ENCODE peak calls at places on chromosomes 13 and 19, in five cellular contexts. N is endothelial cell of umbilical vein, Z is astrocyte, A is neuronal stem cell, H is NT2/D1. G is an unnamed sample.

GRCh38 chr13:43905435-43906031 is 25.8 kb downstream of the LACC1 start:
- DNase-seq in H (peak), A (peak), N (peak), Z (peak), G (peak)

GRCh38 chr13:48636550-48636949 is 17.2 kb upstream of the CYSLTR2 start:
- DNase-seq in Z (peak), A (no peak), N (peak), H (no peak), G (peak)

GRCh38 chr13:27965740-27966640 is 3.1 kb downstream of the CDX2 start:
- DNase-seq in H (peak), A (no peak), Z (no peak), N (no peak), G (no peak)

GRCh38 chr19:41116261-41116660 is 2.0 kb downstream of the CYP2F1 start:
- DNase-seq in N (no peak), H (no peak), A (no peak), Z (no peak), G (no peak)

GRCh38 chr13:24220086-24220703 is 59.7 kb downstream of the SPATA13 start:
- DNase-seq in N (peak), Z (peak), H (peak), A (peak), G (peak)

GRCh38 chr19:3796358-3796757 is 10.2 kb upstream of the MATK start:
- DNase-seq in N (no peak), H (no peak), A (no peak), Z (no peak), G (no peak)

GRCh38 chr13:90232291-90232690 is 1115.2 kb upstream of the MIR17HG start:
- DNase-seq in H (peak), N (no peak), Z (no peak), A (no peak), G (peak)

GRCh38 chr13:60261432-60262351 is 98.0 kb upstream of the DIAPH3 start:
- DNase-seq in A (no peak), H (peak), N (no peak), Z (no peak), G (no peak)

GRCh38 chr19:50419580-50420035 is 870 bp downstream of the SPIB start:
- DNase-seq in N (no peak), Z (no peak), H (no peak), A (no peak), G (no peak)
- H3K4me3 ChIP-seq in N (no peak), Z (no peak), H (peak), A (no peak), G (no peak)

GRCh38 chr19:56507446-56508281 is at the start of gene ZNF471:
- DNase-seq in H (peak), A (peak), Z (peak), N (peak), G (peak)

GRCh38 chr19:56504581-56504980 is 3.1 kb upstream of the ZNF471 start:
- DNase-seq in A (no peak), N (no peak), Z (peak), H (no peak), G (peak)

DNA sequence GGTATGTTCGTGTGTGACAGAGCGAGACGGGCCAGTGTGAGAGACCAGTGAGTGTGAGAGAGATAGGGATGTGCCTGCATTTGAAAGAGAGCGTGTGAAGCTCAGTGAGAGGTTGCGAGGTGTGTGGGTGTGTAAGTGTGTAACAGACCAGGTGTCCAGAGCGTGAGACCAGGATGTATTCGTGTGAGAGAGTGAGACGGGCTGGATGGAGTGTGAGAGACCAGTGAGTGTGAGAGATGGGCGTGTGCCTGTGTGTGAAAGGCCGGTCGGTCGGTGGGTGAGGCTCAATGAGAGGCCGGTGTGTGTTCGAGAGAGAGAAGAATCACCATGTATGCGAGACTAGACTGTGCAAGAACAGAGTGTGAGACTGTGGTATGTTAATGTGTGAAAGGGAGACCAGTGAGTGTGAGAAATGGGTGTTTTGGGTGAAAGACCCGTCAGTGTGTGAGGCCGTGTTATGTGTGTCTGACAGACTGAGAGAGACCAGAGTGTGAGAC is 675 bp downstream of the ZNF471 start:
- DNase-seq in A (no peak), N (no peak), Z (no peak), H (no peak), G (no peak)
- H3K9ac ChIP-seq in A (peak), N (peak), Z (peak), H (peak), G (peak)

DNA sequence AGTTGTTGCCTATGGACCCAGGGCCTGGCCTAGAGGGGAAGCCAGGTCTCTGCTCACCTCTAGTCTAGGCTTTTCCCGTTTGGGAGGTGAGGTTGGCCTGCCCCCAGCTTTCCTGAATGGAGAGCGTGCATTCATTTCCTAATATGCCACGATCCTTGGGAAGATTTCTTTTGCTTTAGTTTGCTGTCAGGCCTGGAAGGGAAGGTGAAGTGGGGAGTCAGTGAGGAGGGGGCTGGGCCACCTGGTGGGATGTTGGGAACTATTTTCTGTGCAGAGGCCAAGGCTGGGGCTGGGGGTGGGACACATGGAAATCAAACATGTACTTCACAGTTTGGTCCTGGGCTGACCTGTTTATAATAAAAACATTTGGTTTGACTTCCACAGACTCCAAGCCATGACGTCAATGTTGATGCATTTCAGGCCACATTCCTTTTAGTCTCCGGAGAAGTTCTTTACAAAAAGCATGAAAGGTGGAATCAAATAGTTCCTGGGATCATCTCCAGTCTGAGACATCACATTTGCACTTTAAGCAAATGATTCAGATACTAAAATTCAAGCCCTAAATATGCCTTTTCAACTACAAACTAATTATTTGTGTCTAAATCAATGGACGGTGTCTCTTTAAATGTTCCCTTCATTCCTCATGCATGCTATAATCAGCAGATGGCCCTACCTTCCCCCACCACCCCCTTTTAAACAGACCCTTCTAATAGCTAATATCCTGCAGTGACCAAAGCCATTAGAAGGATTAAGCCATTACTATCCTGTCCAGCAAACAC is 41.5 kb upstream of the MEDAG start:
- DNase-seq in A (no peak), N (peak), Z (peak), H (no peak), G (peak)
- H3K4me3 ChIP-seq in A (no peak), N (no peak), Z (peak), H (peak), G (peak)

GRCh38 chr19:38615007-38615581 is 2.7 kb downstream of the MAP4K1 start:
- DNase-seq in N (no peak), H (no peak), Z (no peak), A (no peak), G (no peak)
- H3K9ac ChIP-seq in N (no peak), H (no peak), Z (no peak), A (no peak), G (no peak)

GRCh38 chr19:51124216-51124615 is 490 bp upstream of the SIGLEC9 start:
- DNase-seq in Z (no peak), H (no peak), A (no peak), N (no peak), G (no peak)
- H3K4me3 ChIP-seq in Z (no peak), H (no peak), A (no peak), N (no peak), G (no peak)